ENCODE peak calls at places on chromosomes 16 and 17, in five cellular contexts. One of them, this sample, is unnamed.

GRCh38 chr17:7512105-7512504 is 27.9 kb downstream of the POLR2A start:
- DNase-seq in NCI-H2081 treated with DMSO at 0.1 percent for 48 hours: no peak
- DNase-seq in BE2C: no peak
- DNase-seq in foreskin fibroblast: no peak
- DNase-seq in MM.1S: no peak
- DNase-seq in this sample: no peak

GRCh38 chr17:8674344-8675305 is 44.1 kb upstream of the MYH10 start:
- DNase-seq in BE2C: no peak
- DNase-seq in MM.1S: no peak
- DNase-seq in NCI-H2081 treated with DMSO at 0.1 percent for 48 hours: no peak
- DNase-seq in foreskin fibroblast: peak; percentile 30
- DNase-seq in this sample: peak; percentile 5

GRCh38 chr16:25051446-25052160 is 36.4 kb upstream of the ARHGAP17 start:
- DNase-seq in MM.1S: no peak
- DNase-seq in BE2C: no peak
- DNase-seq in NCI-H2081 treated with DMSO at 0.1 percent for 48 hours: no peak
- DNase-seq in foreskin fibroblast: peak; percentile 75
- DNase-seq in this sample: peak; percentile 26

GRCh38 chr16:75491876-75492275 is 3.4 kb downstream of the CHST6 start:
- DNase-seq in NCI-H2081 treated with DMSO at 0.1 percent for 48 hours: no peak
- DNase-seq in MM.1S: no peak
- DNase-seq in BE2C: peak; percentile 88
- DNase-seq in foreskin fibroblast: peak; percentile 63
- DNase-seq in this sample: no peak

GRCh38 chr17:80786470-80786869 is 205.2 kb upstream of the CHMP6 start:
- DNase-seq in NCI-H2081 treated with DMSO at 0.1 percent for 48 hours: no peak
- DNase-seq in foreskin fibroblast: no peak
- DNase-seq in MM.1S: no peak
- DNase-seq in BE2C: no peak
- DNase-seq in this sample: no peak

GRCh38 chr17:43832168-43832975 is 574 bp downstream of the MPP3 start:
- DNase-seq in MM.1S: no peak
- DNase-seq in foreskin fibroblast: peak; percentile 92
- DNase-seq in NCI-H2081 treated with DMSO at 0.1 percent for 48 hours: no peak
- DNase-seq in BE2C: peak; percentile 56
- DNase-seq in this sample: peak; percentile 73

GRCh38 chr16:12511708-12512107 is 292.0 kb downstream of the CPPED1 start:
- DNase-seq in foreskin fibroblast: no peak
- DNase-seq in NCI-H2081 treated with DMSO at 0.1 percent for 48 hours: no peak
- DNase-seq in BE2C: no peak
- DNase-seq in MM.1S: no peak
- DNase-seq in this sample: no peak

GRCh38 chr17:15279011-15279477 is 13.9 kb upstream of the PMP22 start:
- DNase-seq in BE2C: no peak
- DNase-seq in NCI-H2081 treated with DMSO at 0.1 percent for 48 hours: no peak
- DNase-seq in foreskin fibroblast: peak; percentile 93
- DNase-seq in MM.1S: no peak
- DNase-seq in this sample: peak; percentile 76

GRCh38 chr17:3695129-3695722 is 729 bp downstream of the P2RX5 start:
- DNase-seq in NCI-H2081 treated with DMSO at 0.1 percent for 48 hours: no peak
- DNase-seq in BE2C: no peak
- DNase-seq in foreskin fibroblast: peak; percentile 39
- DNase-seq in MM.1S: peak; percentile 24
- DNase-seq in this sample: no peak

GRCh38 chr17:82520041-82520910 is 744 bp downstream of the FOXK2 start:
- DNase-seq in NCI-H2081 treated with DMSO at 0.1 percent for 48 hours: no peak
- DNase-seq in BE2C: peak; percentile 40
- DNase-seq in MM.1S: peak; percentile 48
- DNase-seq in foreskin fibroblast: peak; percentile 46
- DNase-seq in this sample: no peak

GRCh38 chr17:7043544-7044268 is at the start of gene SLC16A11:
- DNase-seq in NCI-H2081 treated with DMSO at 0.1 percent for 48 hours: no peak
- DNase-seq in MM.1S: peak; percentile 4
- DNase-seq in foreskin fibroblast: peak; percentile 56
- DNase-seq in BE2C: peak; percentile 39
- DNase-seq in this sample: peak; percentile 17

GRCh38 chr16:65641049-65641448 is 519.2 kb upstream of the CDH11 start:
- DNase-seq in MM.1S: no peak
- DNase-seq in foreskin fibroblast: no peak
- DNase-seq in BE2C: no peak
- DNase-seq in NCI-H2081 treated with DMSO at 0.1 percent for 48 hours: no peak
- DNase-seq in this sample: no peak

GRCh38 chr16:73768786-73769203 is 527.8 kb upstream of the PSMD7 start:
- DNase-seq in foreskin fibroblast: no peak
- DNase-seq in MM.1S: no peak
- DNase-seq in NCI-H2081 treated with DMSO at 0.1 percent for 48 hours: no peak
- DNase-seq in BE2C: no peak
- DNase-seq in this sample: peak; percentile 14

GRCh38 chr16:55569025-55569424 is 2.5 kb downstream of the CAPNS2 start:
- DNase-seq in MM.1S: no peak
- DNase-seq in foreskin fibroblast: peak; percentile 18
- DNase-seq in NCI-H2081 treated with DMSO at 0.1 percent for 48 hours: no peak
- DNase-seq in BE2C: no peak
- DNase-seq in this sample: peak; percentile 59

GRCh38 chr16:89360760-89361435 is 129.5 kb downstream of the ANKRD11 start:
- DNase-seq in foreskin fibroblast: no peak
- DNase-seq in MM.1S: no peak
- DNase-seq in BE2C: no peak
- DNase-seq in NCI-H2081 treated with DMSO at 0.1 percent for 48 hours: no peak
- DNase-seq in this sample: no peak

GRCh38 chr16:87297918-87298631 is 19.1 kb downstream of the C16orf95 start:
- DNase-seq in MM.1S: no peak
- DNase-seq in foreskin fibroblast: peak; percentile 38
- DNase-seq in BE2C: peak; percentile 70
- DNase-seq in NCI-H2081 treated with DMSO at 0.1 percent for 48 hours: no peak
- DNase-seq in this sample: peak; percentile 16

GRCh38 chr17:4679652-4680051 is 24.3 kb downstream of the PELP1 start:
- DNase-seq in NCI-H2081 treated with DMSO at 0.1 percent for 48 hours: no peak
- DNase-seq in BE2C: no peak
- DNase-seq in foreskin fibroblast: peak; percentile 60
- DNase-seq in MM.1S: no peak
- DNase-seq in this sample: peak; percentile 59

GRCh38 chr16:80705596-80705995 is 98.8 kb downstream of the CDYL2 start:
- DNase-seq in foreskin fibroblast: no peak
- DNase-seq in BE2C: no peak
- DNase-seq in NCI-H2081 treated with DMSO at 0.1 percent for 48 hours: no peak
- DNase-seq in MM.1S: no peak
- DNase-seq in this sample: no peak

GRCh38 chr16:68081796-68082567 is 3.2 kb upstream of the NFATC3 start:
- DNase-seq in NCI-H2081 treated with DMSO at 0.1 percent for 48 hours: no peak
- DNase-seq in foreskin fibroblast: peak; percentile 44
- DNase-seq in MM.1S: no peak
- DNase-seq in BE2C: no peak
- DNase-seq in this sample: no peak

GRCh38 chr16:66369055-66369592 is 2.6 kb downstream of the CDH5 start:
- DNase-seq in foreskin fibroblast: no peak
- DNase-seq in MM.1S: no peak
- DNase-seq in BE2C: no peak
- DNase-seq in NCI-H2081 treated with DMSO at 0.1 percent for 48 hours: no peak
- DNase-seq in this sample: no peak

GRCh38 chr17:68257924-68258323 is 10.1 kb downstream of the AMZ2 start:
- DNase-seq in NCI-H2081 treated with DMSO at 0.1 percent for 48 hours: no peak
- DNase-seq in foreskin fibroblast: no peak
- DNase-seq in BE2C: no peak
- DNase-seq in MM.1S: no peak
- DNase-seq in this sample: no peak

GRCh38 chr17:44738214-44738906 is 20.4 kb upstream of the ADAM11 start:
- DNase-seq in NCI-H2081 treated with DMSO at 0.1 percent for 48 hours: no peak
- DNase-seq in BE2C: no peak
- DNase-seq in foreskin fibroblast: peak; percentile 63
- DNase-seq in MM.1S: peak; percentile 35
- DNase-seq in this sample: peak; percentile 9

GRCh38 chr17:49439673-49440571 is 25.2 kb upstream of the PHB1 start:
- DNase-seq in foreskin fibroblast: no peak
- DNase-seq in BE2C: no peak
- DNase-seq in MM.1S: no peak
- DNase-seq in NCI-H2081 treated with DMSO at 0.1 percent for 48 hours: no peak
- DNase-seq in this sample: peak; percentile 28

GRCh38 chr16:28304214-28304613 is 11.9 kb downstream of the SBK1 start:
- DNase-seq in foreskin fibroblast: peak; percentile 58
- DNase-seq in NCI-H2081 treated with DMSO at 0.1 percent for 48 hours: no peak
- DNase-seq in BE2C: no peak
- DNase-seq in MM.1S: peak; percentile 40
- DNase-seq in this sample: peak; percentile 23

GRCh38 chr16:19513377-19514053 is 8.4 kb downstream of the GDE1 start:
- DNase-seq in NCI-H2081 treated with DMSO at 0.1 percent for 48 hours: no peak
- DNase-seq in MM.1S: no peak
- DNase-seq in foreskin fibroblast: no peak
- DNase-seq in BE2C: no peak
- DNase-seq in this sample: no peak

GRCh38 chr16:75801307-75801706 is 75.0 kb upstream of the CPHXL start:
- DNase-seq in BE2C: no peak
- DNase-seq in foreskin fibroblast: peak; percentile 2
- DNase-seq in MM.1S: no peak
- DNase-seq in NCI-H2081 treated with DMSO at 0.1 percent for 48 hours: no peak
- DNase-seq in this sample: peak; percentile 5

GRCh38 chr16:17520567-17520966 is 49.8 kb upstream of the XYLT1 start:
- DNase-seq in MM.1S: no peak
- DNase-seq in foreskin fibroblast: peak; percentile 77
- DNase-seq in BE2C: no peak
- DNase-seq in NCI-H2081 treated with DMSO at 0.1 percent for 48 hours: no peak
- DNase-seq in this sample: no peak

This sample was measured in astrocyte of the spinal cord.